ENCODE peak calls at places on chromosomes 3 and 15, in ten cellular contexts. Z, C, L, E, Q, F, V, M, T and N are unnamed samples.

GRCh38 chr3:8369638-8370037 is 132.0 kb upstream of the LMCD1 start:
- DNase-seq in Z (no peak), C (no peak), L (no peak), E (no peak), Q (no peak), F (no peak), V (no peak), M (no peak), T (no peak), N (no peak)

GRCh38 chr3:152656207-152657001 is 178.5 kb upstream of the P2RY1 start:
- DNase-seq in Z (no peak), C (no peak), L (no peak), E (peak; percentile 57), Q (no peak), F (no peak), V (no peak), M (no peak), T (no peak), N (no peak)

GRCh38 chr3:90132220-90132619 is 1024.8 kb downstream of the EPHA3 start:
- DNase-seq in Z (no peak), C (no peak), L (no peak), E (no peak), Q (no peak), F (no peak), V (no peak), M (no peak), T (no peak), N (no peak)

GRCh38 chr3:47004369-47005211 is 25.1 kb downstream of the NBEAL2 start:
- DNase-seq in Z (peak; percentile 47), C (peak; percentile 17), L (no peak), E (no peak), Q (no peak), F (peak; percentile 68), V (no peak), M (no peak), T (no peak), N (no peak)

GRCh38 chr3:54042259-54042823 is 80.0 kb upstream of the CACNA2D3 start:
- DNase-seq in Z (no peak), C (no peak), L (no peak), E (no peak), Q (no peak), F (no peak), V (no peak), M (no peak), T (no peak), N (no peak)

GRCh38 chr3:189165092-189165491 is 6.7 kb upstream of the TPRG1 start:
- DNase-seq in Z (no peak), C (no peak), L (no peak), E (no peak), Q (no peak), F (no peak), V (no peak), M (no peak), T (no peak), N (no peak)

GRCh38 chr3:43894176-43895049 is 203.7 kb downstream of the ABHD5 start:
- DNase-seq in Z (peak; percentile 57), C (peak; percentile 31), L (peak; percentile 89), E (peak; percentile 75), Q (peak; percentile 22), F (peak; percentile 92), V (peak; percentile 14), M (no peak), T (peak; percentile 35), N (no peak)

GRCh38 chr15:58229297-58229768 is 91.2 kb downstream of the AQP9 start:
- DNase-seq in Z (no peak), C (no peak), L (no peak), E (no peak), Q (no peak), F (no peak), V (no peak), M (peak; percentile 71), T (no peak), N (no peak)

GRCh38 chr15:77461486-77461885 is 40.8 kb downstream of the HMG20A start:
- DNase-seq in Z (no peak), C (no peak), L (no peak), E (no peak), Q (no peak), F (no peak), V (no peak), M (no peak), T (no peak), N (no peak)

GRCh38 chr3:127183931-127184869 is 8.7 kb upstream of the PRR23E start:
- DNase-seq in Z (no peak), C (no peak), L (no peak), E (no peak), Q (no peak), F (no peak), V (no peak), M (no peak), T (no peak), N (no peak)

GRCh38 chr3:130687327-130687726 is 59.3 kb downstream of the PIK3R4 start:
- DNase-seq in Z (no peak), C (no peak), L (no peak), E (no peak), Q (no peak), F (no peak), V (no peak), M (no peak), T (no peak), N (no peak)

GRCh38 chr3:45406812-45407211 is 18.4 kb downstream of the LARS2 start:
- DNase-seq in Z (no peak), C (no peak), L (no peak), E (no peak), Q (no peak), F (no peak), V (no peak), M (no peak), T (no peak), N (no peak)

GRCh38 chr15:101033801-101034200 is 114.6 kb downstream of the LRRK1 start:
- DNase-seq in Z (no peak), C (no peak), L (no peak), E (no peak), Q (no peak), F (no peak), V (no peak), M (no peak), T (no peak), N (no peak)

GRCh38 chr3:105686324-105686897 is 182.4 kb downstream of the CBLB start:
- DNase-seq in Z (no peak), C (no peak), L (peak; percentile 46), E (no peak), Q (peak; percentile 0), F (no peak), V (no peak), M (no peak), T (no peak), N (no peak)

GRCh38 chr15:76346666-76347506 is 10.3 kb downstream of the ISL2 start:
- DNase-seq in Z (no peak), C (no peak), L (no peak), E (no peak), Q (no peak), F (no peak), V (no peak), M (no peak), T (no peak), N (no peak)

DNA sequence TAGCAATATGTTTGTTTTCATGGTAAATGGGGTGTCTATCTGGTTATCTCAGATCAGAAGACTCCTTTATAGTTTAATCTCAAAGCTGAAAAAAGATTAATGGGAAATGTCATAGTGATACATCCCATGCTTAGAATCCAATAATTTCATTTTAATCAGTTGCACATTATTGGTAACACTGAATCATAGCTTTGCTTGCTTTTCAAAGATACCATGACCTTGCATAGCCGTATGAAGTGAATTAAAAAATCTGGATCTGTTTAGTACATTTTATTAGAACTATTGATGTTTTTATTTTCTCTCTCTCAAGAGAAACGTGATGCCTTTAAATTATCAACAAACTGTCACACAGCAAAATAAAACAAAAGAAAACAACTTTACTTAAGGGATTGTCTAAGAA is 506.7 kb upstream of the SGO1 start:
- DNase-seq in Z (no peak), C (no peak), L (no peak), E (no peak), Q (no peak), F (no peak), V (no peak), M (no peak), T (no peak), N (no peak)
- H3K9me3 ChIP-seq in Z (no peaks in the 10 kb centered on the region), C (no peaks in the 10 kb centered on the region), L (no peaks in the 10 kb centered on the region), E (no peaks in the 10 kb centered on the region), Q (peaks cover 14% of the 10 kb centered on the region), F (no peaks in the 10 kb centered on the region), V (no peaks in the 10 kb centered on the region), M (no peaks in the 10 kb centered on the region), T (no peaks in the 10 kb centered on the region), N (no peaks in the 10 kb centered on the region)

DNA sequence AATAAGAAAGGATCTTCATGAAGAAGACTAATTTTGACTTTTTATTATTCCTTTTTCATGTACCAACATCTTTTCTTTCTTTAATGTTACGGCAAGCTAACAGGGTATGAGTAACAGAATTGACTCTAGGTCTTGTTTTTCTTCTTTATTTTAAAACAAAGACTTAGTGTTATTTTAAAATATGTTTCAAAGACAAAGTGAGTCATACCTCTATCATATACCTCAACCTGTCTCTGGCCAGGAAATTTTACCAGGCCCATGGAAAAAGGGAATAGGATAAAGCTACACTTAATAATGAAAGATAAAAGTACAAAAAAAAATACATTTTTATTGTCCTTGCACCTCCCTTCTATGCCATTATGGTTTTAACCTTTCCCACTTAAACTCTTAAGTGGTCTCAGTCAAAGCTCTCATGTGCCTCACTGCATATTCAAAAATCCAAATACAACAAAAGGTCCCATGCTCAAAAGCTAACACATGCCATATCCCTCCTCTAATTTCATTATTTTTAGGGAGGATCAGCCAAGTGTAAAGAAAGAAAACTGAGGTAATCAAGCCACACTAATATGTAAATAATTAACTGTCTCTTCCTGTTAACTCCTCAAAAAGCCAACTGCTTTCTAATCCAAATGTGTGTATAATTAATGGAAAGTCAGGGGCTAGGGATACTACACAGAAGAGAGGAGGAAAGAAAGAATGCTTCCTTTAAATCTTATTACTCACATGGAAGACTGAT is 57.2 kb downstream of the ZNF148 start:
- DNase-seq in Z (no peak), C (no peak), L (no peak), E (no peak), Q (peak; percentile 12), F (no peak), V (no peak), M (no peak), T (no peak), N (no peak)
- H3K36me3 ChIP-seq in Z (peaks cover 14% of the 10 kb centered on the region), C (peaks cover 5% of the 10 kb centered on the region), L (peaks cover 88% of the 10 kb centered on the region), E (peaks cover 22% of the 10 kb centered on the region), Q (no peaks in the 10 kb centered on the region), F (no peaks in the 10 kb centered on the region), V (no peaks in the 10 kb centered on the region), M (peaks cover 45% of the 10 kb centered on the region), T (peaks cover 6% of the 10 kb centered on the region), N (peaks cover 13% of the 10 kb centered on the region)

GRCh38 chr3:107172411-107172810 is 204.8 kb upstream of the CCDC54 start:
- DNase-seq in Z (no peak), C (no peak), L (no peak), E (no peak), Q (no peak), F (no peak), V (no peak), M (no peak), T (no peak), N (no peak)
- H3K9me3 ChIP-seq in Z (peaks cover 5% of the 10 kb centered on the region), C (no peaks in the 10 kb centered on the region), L (peaks cover 4% of the 10 kb centered on the region), E (no peaks in the 10 kb centered on the region), Q (peaks cover 4% of the 10 kb centered on the region), F (peaks cover 3% of the 10 kb centered on the region), V (peaks cover 4% of the 10 kb centered on the region), M (no peaks in the 10 kb centered on the region), T (no peaks in the 10 kb centered on the region), N (no peaks in the 10 kb centered on the region)

DNA sequence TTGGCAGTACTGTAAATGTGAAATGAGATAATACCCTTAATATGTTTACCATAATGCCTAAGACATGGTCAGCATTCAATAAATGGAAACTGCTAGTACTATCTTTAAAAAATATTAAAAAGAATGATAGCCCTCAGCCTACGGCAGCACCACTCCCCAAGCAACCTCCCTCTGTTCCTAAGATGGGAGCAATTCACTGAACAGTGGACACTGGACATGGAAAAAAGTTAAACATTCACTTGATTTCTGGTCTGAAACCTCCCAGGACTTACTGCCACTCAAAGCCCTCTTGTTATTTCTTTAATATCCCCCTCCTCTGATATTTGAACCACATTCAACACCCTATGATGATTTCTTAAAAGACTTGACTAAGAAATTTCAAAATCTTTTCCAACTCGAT is 27.0 kb downstream of the NEK4 start:
- DNase-seq in Z (no peak), C (no peak), L (no peak), E (no peak), Q (no peak), F (no peak), V (no peak), M (no peak), T (no peak), N (no peak)
- H3K36me3 ChIP-seq in Z (peaks cover 100% of the 10 kb centered on the region), C (peaks cover 98% of the 10 kb centered on the region), L (peaks cover 84% of the 10 kb centered on the region), E (no peaks in the 10 kb centered on the region), Q (peaks cover 43% of the 10 kb centered on the region), F (peaks cover 7% of the 10 kb centered on the region), V (peaks cover 9% of the 10 kb centered on the region), M (peaks cover 52% of the 10 kb centered on the region), T (peaks cover 40% of the 10 kb centered on the region), N (peaks cover 4% of the 10 kb centered on the region)